ENCODE peak calls at places on chromosomes 13 and 19, in five cellular contexts. A is IMR-90; P is CD4-positive, alpha-beta memory T cell; I is testis; X is WERI-Rb-1. W is an unnamed sample. For H3K36me3, H3K27me3 and H3K9me3, the result is how much of the 10 kb centered on the place peaks cover.

GRCh38 chr19:18292810-18293641 is 11.6 kb upstream of the JUND start:
- DNase-seq in A (peak), P (no peak), I (peak), X (peak), W (peak)

GRCh38 chr19:44987148-44987675 is 14.1 kb upstream of the RELB start:
- DNase-seq in A (no peak), P (no peak), I (no peak), X (no peak), W (no peak)

GRCh38 chr13:110642291-110642981 is 27.1 kb downstream of the NAXD start:
- DNase-seq in A (no peak), P (no peak), I (no peak), X (no peak), W (no peak)

GRCh38 chr13:113661506-113661905 is 3.5 kb upstream of the ATP4B start:
- DNase-seq in A (no peak), P (no peak), I (no peak), X (no peak), W (no peak)

GRCh38 chr13:49418206-49418605 is 25.7 kb downstream of the CAB39L start:
- DNase-seq in A (no peak), P (no peak), I (no peak), X (no peak), W (no peak)

GRCh38 chr13:100694722-100695644 is 20.4 kb upstream of the TMTC4 start:
- DNase-seq in A (peak), P (no peak), I (peak), X (peak), W (no peak)

GRCh38 chr19:8334458-8335342 is 8.4 kb downstream of the KANK3 start:
- DNase-seq in A (peak), P (no peak), I (peak), X (peak), W (peak)

GRCh38 chr13:30619731-30620130 is 2.0 kb downstream of the USPL1 start:
- DNase-seq in A (no peak), P (no peak), I (no peak), X (no peak), W (no peak)

GRCh38 chr13:46295531-46296464 is 84.1 kb downstream of the LRRC63 start:
- DNase-seq in A (peak), P (peak), I (peak), X (no peak), W (peak)

GRCh38 chr19:48683349-48683748 is 10.5 kb upstream of the NTN5 start:
- DNase-seq in A (peak), P (no peak), I (peak), X (no peak), W (no peak)

GRCh38 chr19:41967056-41967783 is 8.1 kb upstream of the RABAC1 start:
- DNase-seq in A (no peak), P (no peak), I (no peak), X (no peak), W (no peak)

GRCh38 chr19:40556953-40557530 is 19.6 kb upstream of the SHKBP1 start:
- DNase-seq in A (no peak), P (no peak), I (no peak), X (no peak), W (no peak)

GRCh38 chr19:2186071-2186846 is 22.5 kb downstream of the DOT1L start:
- DNase-seq in A (peak), P (no peak), I (peak), X (no peak), W (no peak)

GRCh38 chr13:98293570-98294142 is 116.6 kb upstream of the RNF113B start:
- DNase-seq in A (peak), P (no peak), I (no peak), X (no peak), W (no peak)

GRCh38 chr13:37741536-37741935 is 128.0 kb downstream of the TRPC4 start:
- DNase-seq in A (no peak), P (no peak), I (no peak), X (no peak), W (no peak)

GRCh38 chr13:52162279-52163101 is 3.1 kb upstream of the NEK3 start:
- DNase-seq in A (peak), P (no peak), I (no peak), X (no peak), W (no peak)

GRCh38 chr19:46533085-46534081 is 37.7 kb upstream of the PNMA8B start:
- DNase-seq in A (no peak), P (no peak), I (no peak), X (no peak), W (no peak)

GRCh38 chr13:23175920-23176319 is 4.9 kb upstream of the SGCG start:
- DNase-seq in A (peak), P (no peak), I (no peak), X (no peak), W (no peak)

GRCh38 chr13:24301434-24301833 is 7.9 kb upstream of the C1QTNF9 start:
- DNase-seq in A (no peak), P (no peak), I (no peak), X (no peak), W (no peak)

GRCh38 chr19:29193116-29193515 is 19.8 kb downstream of the UQCRFS1 start:
- DNase-seq in A (no peak), P (no peak), I (no peak), X (no peak), W (no peak)

GRCh38 chr19:34692541-34692940 is 15.1 kb downstream of the ZNF302 start:
- DNase-seq in A (no peak), P (no peak), I (no peak), X (no peak), W (no peak)

GRCh38 chr13:99892866-99893504 is 78.6 kb downstream of the ZIC5 start:
- DNase-seq in A (no peak), P (no peak), I (no peak), X (no peak), W (no peak)

GRCh38 chr19:42477933-42478332 is 35.2 kb upstream of the CXCL17 start:
- DNase-seq in A (no peak), P (no peak), I (no peak), X (no peak), W (no peak)

GRCh38 chr13:98386632-98387031 is 190.3 kb downstream of the STK24 start:
- DNase-seq in A (no peak), P (no peak), I (no peak), X (no peak), W (no peak)

GRCh38 chr13:29689548-29689947 is 94.1 kb upstream of the SLC7A1 start:
- DNase-seq in A (no peak), P (no peak), I (no peak), X (no peak), W (no peak)

GRCh38 chr19:43651758-43652545 is 12.3 kb upstream of the CADM4 start:
- DNase-seq in A (peak), P (peak), I (peak), X (peak), W (peak)

GRCh38 chr13:37168151-37168550 is 62.7 kb upstream of the CSNK1A1L start:
- DNase-seq in A (no peak), P (no peak), I (no peak), X (no peak), W (no peak)

GRCh38 chr19:50203281-50204080 is at the start of gene MYH14:
- DNase-seq in A (no peak), P (no peak), I (peak), X (no peak), W (no peak)

GRCh38 chr13:113933901-113934300 is 40.0 kb downstream of the C13orf46 start:
- DNase-seq in A (no peak), P (no peak), I (no peak), X (no peak), W (no peak)

GRCh38 chr13:30224732-30225131 is 82.6 kb downstream of the KATNAL1 start:
- DNase-seq in A (peak), P (no peak), I (no peak), X (no peak), W (no peak)

GRCh38 chr13:25771208-25771607 is 280.6 kb downstream of the SHISA2 start:
- DNase-seq in A (no peak), P (no peak), I (no peak), X (no peak), W (no peak)

GRCh38 chr19:23771348-23771747 is 12.7 kb upstream of the ZNF681 start:
- DNase-seq in A (no peak), P (no peak), I (no peak), X (no peak), W (no peak)

GRCh38 chr13:114017028-114017630 is 43.3 kb upstream of the C13orf46 start:
- DNase-seq in A (peak), P (no peak), I (no peak), X (peak), W (no peak)

GRCh38 chr13:22061371-22061805 is 390.5 kb downstream of the FGF9 start:
- DNase-seq in A (no peak), P (peak), I (no peak), X (no peak), W (peak)

GRCh38 chr13:43830481-43830873 is 43.7 kb upstream of the ENOX1 start:
- DNase-seq in A (peak), P (no peak), I (no peak), X (no peak), W (no peak)

GRCh38 chr13:33347866-33348265 is 62.3 kb upstream of the STARD13 start:
- DNase-seq in A (no peak), P (no peak), I (no peak), X (no peak), W (no peak)

DNA sequence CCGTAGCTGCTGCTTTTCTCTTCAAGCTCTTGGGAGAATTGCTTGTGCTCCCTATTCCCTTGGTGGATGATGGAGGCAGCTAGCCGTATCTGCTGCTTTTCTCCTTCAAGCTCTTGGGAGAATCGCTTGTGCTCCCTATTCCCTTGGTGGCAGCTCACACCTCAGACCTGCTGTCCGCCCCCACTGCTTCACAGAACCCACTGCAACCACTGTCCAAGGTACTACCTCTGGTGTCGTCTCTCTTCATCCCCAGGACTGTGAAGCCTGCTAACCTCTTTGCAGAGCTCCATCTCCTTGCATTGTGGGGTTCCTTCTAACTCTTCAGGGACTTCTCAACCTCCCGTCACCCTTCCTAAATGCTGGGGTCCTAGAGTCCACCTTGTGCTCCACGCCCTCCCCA is 4.6 kb upstream of the ERVK3-1 start:
- DNase-seq in A (no peak), P (no peak), I (no peak), X (no peak), W (no peak)
- H3K36me3 ChIP-seq in A (under half), P (under half), I (under half), X (half or more), W (under half)

GRCh38 chr19:15615526-15615925 is 508 bp downstream of the CYP4F8 start:
- DNase-seq in A (no peak), P (no peak), I (no peak), X (no peak), W (no peak)
- H3K27me3 ChIP-seq in A (under half), P (under half), I (under half), X (half or more), W (under half)

GRCh38 chr19:12787458-12787857 is 3.8 kb upstream of the JUNB start:
- DNase-seq in A (no peak), P (no peak), I (no peak), X (no peak), W (no peak)

GRCh38 chr19:12789098-12789903 is 2.0 kb upstream of the JUNB start:
- DNase-seq in A (peak), P (no peak), I (no peak), X (no peak), W (peak)

GRCh38 chr19:12788025-12788681 is 3.1 kb upstream of the JUNB start:
- DNase-seq in A (no peak), P (no peak), I (no peak), X (no peak), W (no peak)

GRCh38 chr19:12789904-12790619 is 1.2 kb upstream of the JUNB start:
- DNase-seq in A (peak), P (peak), I (peak), X (peak), W (peak)

DNA sequence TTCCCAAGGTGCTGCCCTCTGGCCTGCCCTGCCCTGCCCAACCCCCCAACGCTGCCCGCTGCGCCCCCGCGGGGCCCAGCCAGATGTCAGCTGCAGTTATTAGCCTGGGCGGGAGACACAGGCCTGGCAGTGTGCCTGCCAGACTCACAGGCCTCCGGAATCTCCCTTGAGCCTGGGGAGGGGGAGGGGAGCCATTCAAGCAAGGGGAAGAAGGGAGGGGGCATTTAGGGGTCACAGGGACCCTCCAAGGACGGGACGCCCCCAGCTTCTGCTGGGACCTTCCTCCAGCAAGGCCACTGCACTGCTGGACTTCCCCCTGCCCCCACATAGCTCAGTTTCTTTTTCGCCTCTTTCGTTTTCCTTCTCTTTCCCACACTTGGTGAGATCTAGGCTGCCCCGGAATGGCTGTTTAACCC is 2.6 kb upstream of the JUNB start:
- DNase-seq in A (peak), P (peak), I (peak), X (peak), W (peak)
- H3K9me3 ChIP-seq in A (under half), P (under half), I (under half), X (under half), W (under half)

GRCh38 chr13:91359566-91359965 is 12.1 kb downstream of the MIR17HG start:
- DNase-seq in A (no peak), P (no peak), I (no peak), X (no peak), W (no peak)

GRCh38 chr13:91356919-91357612 is 9.6 kb downstream of the MIR17HG start:
- DNase-seq in A (no peak), P (no peak), I (no peak), X (no peak), W (no peak)

GRCh38 chr13:91357613-91358383 is 10.3 kb downstream of the MIR17HG start:
- DNase-seq in A (no peak), P (no peak), I (no peak), X (no peak), W (no peak)

GRCh38 chr13:91359071-91359470 is 11.6 kb downstream of the MIR17HG start:
- DNase-seq in A (no peak), P (no peak), I (no peak), X (no peak), W (no peak)

DNA sequence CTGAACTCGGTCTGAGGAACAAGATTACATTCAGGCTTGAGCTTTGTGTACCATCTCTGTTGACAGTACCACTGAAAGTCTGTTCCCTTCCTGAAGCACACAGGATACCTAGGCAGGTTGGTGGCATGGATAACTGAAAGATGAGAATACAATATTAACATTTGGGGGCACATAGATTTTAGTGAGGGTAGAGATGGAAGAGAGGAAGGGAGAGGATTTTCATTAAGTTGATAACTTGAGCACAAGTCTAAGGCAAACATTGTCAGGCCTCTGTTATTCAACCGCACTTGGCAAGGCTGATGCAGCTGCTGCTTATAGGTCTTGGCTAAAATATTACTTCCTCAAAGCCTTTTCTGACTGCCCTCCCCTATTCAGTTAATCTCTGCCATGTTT is 10.9 kb downstream of the MIR17HG start:
- DNase-seq in A (no peak), P (no peak), I (no peak), X (no peak), W (no peak)
- H3K36me3 ChIP-seq in A (under half), P (under half), I (under half), X (under half), W (under half)

GRCh38 chr19:55166530-55167268 is at the start of gene DNAAF3:
- DNase-seq in A (peak), P (peak), I (peak), X (peak), W (no peak)
- H3K27me3 ChIP-seq in A (under half), P (under half), I (under half), X (under half), W (under half)

DNA sequence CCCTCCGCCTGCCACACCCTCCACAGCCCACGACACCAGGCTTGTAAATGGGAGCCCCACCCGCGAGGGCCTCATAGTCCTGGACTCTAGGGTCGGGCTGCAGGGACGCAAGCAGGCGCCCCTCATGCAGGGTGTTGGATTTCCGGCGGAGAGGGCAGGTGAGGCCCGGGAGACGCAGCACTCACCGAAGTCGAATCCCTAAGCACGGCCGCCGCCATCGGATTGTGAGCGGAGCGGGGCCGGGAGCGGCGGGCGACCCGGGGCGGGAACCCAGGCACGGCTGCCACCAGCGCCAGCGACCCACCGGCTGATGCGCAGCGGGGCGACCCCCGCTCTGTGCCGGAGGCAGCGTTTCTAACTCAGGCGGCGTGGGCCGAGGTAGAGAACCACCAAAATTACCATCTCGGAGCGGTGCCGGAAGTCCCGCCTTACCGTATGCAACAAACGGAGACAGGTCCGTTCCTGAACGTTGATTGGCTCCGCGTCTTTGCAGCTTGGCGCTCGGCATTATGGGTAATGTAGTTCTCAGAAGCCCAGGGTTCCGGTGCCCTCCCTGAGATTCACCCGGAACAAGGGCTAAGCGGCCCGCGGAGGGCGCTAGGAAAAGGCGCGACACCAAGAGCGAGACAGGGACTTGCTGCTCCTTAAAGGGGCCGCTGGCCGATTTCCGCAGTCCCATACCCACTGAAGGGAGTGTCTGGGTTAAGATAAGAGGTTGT is at the start of gene ZNF416:
- DNase-seq in A (peak), P (peak), I (peak), X (peak), W (peak)
- H3K9me3 ChIP-seq in A (under half), P (under half), I (under half), X (under half), W (half or more)

DNA sequence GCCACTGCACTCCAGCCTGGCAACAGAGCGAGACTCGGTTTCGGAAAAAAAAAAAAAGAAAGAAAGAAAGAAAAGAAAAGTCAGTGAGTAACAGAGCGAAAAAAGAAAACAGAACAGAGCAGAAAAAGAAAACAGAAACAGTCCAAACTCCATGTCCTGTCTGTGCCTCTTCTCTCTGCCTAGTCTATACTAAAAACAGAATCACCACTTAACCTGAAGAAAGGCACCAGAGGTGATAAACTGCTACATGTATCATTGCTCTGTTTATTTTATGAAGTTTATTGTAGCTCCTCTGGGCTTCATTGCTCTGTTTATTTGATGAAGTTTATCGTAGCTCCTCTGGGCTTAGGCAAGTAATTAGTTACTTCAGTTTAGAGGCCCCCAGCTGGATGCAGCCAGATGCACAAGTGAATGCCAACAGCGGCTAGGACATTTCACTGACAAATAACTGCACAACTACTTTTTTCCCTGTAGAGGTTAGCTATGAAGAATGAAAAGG is 39.2 kb downstream of the TBC1D4 start:
- DNase-seq in A (peak), P (no peak), I (no peak), X (no peak), W (no peak)
- H3K36me3 ChIP-seq in A (under half), P (under half), I (under half), X (under half), W (under half)

DNA sequence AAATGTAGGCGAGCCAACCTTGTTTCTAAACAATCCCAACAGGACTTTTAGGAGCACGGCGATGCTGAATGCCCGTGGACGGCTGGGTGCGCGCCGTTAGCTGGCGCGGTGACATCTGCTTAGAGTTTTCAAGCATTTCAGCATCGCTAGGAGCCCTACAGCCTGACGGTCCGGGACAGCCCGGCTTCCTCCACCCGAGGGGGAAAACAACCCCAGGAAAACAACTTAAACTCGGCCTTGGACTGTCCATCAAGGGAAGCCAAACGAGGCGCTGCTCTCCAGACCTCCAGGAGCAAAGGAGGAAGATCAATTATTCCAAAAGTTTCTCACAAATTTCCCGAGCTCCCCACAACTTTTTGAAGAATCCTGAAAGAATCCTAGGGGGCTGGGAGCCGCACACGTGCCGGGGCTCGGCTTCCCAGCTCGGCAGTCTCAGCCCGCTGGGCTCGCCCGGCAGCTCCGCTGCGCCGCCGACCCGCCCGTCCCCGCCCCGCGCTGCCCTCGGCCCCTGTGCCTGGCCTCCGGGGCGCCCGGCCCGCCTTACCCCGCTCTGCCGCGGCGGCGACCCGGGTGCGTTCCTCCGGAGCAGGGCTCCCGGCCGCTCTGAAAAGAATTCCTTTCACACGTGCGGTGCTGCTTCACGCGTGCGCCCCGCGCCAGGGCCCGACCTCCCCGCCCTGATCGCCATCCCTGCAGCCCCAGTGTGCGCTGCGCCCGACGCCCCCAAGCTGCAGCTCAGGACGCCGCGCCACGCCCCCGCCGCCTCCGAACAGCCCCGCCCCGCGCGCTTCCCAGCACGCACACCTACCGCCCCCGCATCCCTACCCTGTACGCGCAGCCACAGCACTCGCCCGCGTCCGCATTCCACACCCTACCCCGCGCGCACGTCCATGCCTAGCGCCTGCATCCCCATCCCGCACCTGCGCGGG is at the start of gene GJA3:
- DNase-seq in A (peak), P (peak), I (peak), X (peak), W (peak)
- H3K27me3 ChIP-seq in A (under half), P (under half), I (under half), X (half or more), W (under half)